ENCODE peak calls at places on chromosomes 5 and 9, in five cellular contexts. U is K562, J is body of pancreas, P is breast epithelium, K is uterus. A is an unnamed sample.

GRCh38 chr5:124921694-124922093 is 175.3 kb upstream of the ZNF608 start:
- DNase-seq in U (no peak), J (no peak), P (no peak), K (no peak), A (no peak)

GRCh38 chr9:105444130-105444529 is 3.7 kb upstream of the FSD1L start:
- DNase-seq in U (no peak), J (no peak), P (no peak), K (no peak), A (no peak)

GRCh38 chr9:19113964-19114679 is 11.4 kb upstream of the HAUS6 start:
- DNase-seq in U (no peak), J (no peak), P (no peak), K (no peak), A (no peak)

GRCh38 chr9:12554636-12555035 is 138.5 kb upstream of the TYRP1 start:
- DNase-seq in U (no peak), J (peak), P (no peak), K (no peak), A (no peak)

GRCh38 chr5:134345996-134346395 is 21.0 kb downstream of the CDKL3 start:
- DNase-seq in U (no peak), J (no peak), P (no peak), K (no peak), A (no peak)

GRCh38 chr5:66517361-66517760 is 78.8 kb upstream of the MAST4 start:
- DNase-seq in U (no peak), J (no peak), P (no peak), K (no peak), A (no peak)

GRCh38 chr5:147509710-147510651 is at the start of gene DPYSL3:
- DNase-seq in U (no peak), J (peak), P (peak), K (peak), A (peak)

GRCh38 chr9:77516781-77517180 is 131.3 kb downstream of the GNA14 start:
- DNase-seq in U (no peak), J (no peak), P (no peak), K (no peak), A (no peak)

GRCh38 chr9:132006657-132007370 is 72.9 kb downstream of the MED27 start:
- DNase-seq in U (no peak), J (no peak), P (no peak), K (no peak), A (no peak)

GRCh38 chr5:19577882-19578281 is 410.1 kb downstream of the CDH18 start:
- DNase-seq in U (no peak), J (no peak), P (no peak), K (no peak), A (no peak)

GRCh38 chr9:126164796-126165525 is 161.7 kb upstream of the MVB12B start:
- DNase-seq in U (no peak), J (no peak), P (no peak), K (no peak), A (no peak)

GRCh38 chr5:151772029-151772867 is 494 bp downstream of the G3BP1 start:
- DNase-seq in U (peak), J (peak), P (no peak), K (peak), A (no peak)

GRCh38 chr5:142537938-142538337 is 148.0 kb downstream of the FGF1 start:
- DNase-seq in U (no peak), J (no peak), P (no peak), K (no peak), A (no peak)

GRCh38 chr9:133170716-133171115 is 7.0 kb upstream of the GBGT1 start:
- DNase-seq in U (no peak), J (no peak), P (no peak), K (no peak), A (no peak)

GRCh38 chr9:71746753-71747115 is 21.6 kb downstream of the CEMIP2 start:
- DNase-seq in U (no peak), J (no peak), P (no peak), K (no peak), A (no peak)

GRCh38 chr5:84478603-84479002 is 93.9 kb upstream of the EDIL3 start:
- DNase-seq in U (no peak), J (no peak), P (no peak), K (no peak), A (peak)

GRCh38 chr9:22790329-22790728 is 343.7 kb downstream of the DMRTA1 start:
- DNase-seq in U (no peak), J (no peak), P (no peak), K (no peak), A (no peak)

GRCh38 chr9:134052941-134053340 is 14.9 kb downstream of the BRD3 start:
- DNase-seq in U (no peak), J (no peak), P (no peak), K (no peak), A (no peak)

GRCh38 chr9:128091144-128091543 is 23.1 kb downstream of the SLC25A25 start:
- DNase-seq in U (peak), J (peak), P (no peak), K (peak), A (peak)

GRCh38 chr5:170113517-170113891 is 7.8 kb downstream of the FOXI1 start:
- DNase-seq in U (no peak), J (no peak), P (no peak), K (no peak), A (no peak)

GRCh38 chr9:73437758-73438157 is 286.1 kb downstream of the ANXA1 start:
- DNase-seq in U (no peak), J (no peak), P (no peak), K (no peak), A (no peak)

GRCh38 chr9:36584626-36585460 is 12.1 kb downstream of the MELK start:
- DNase-seq in U (no peak), J (no peak), P (no peak), K (no peak), A (no peak)

GRCh38 chr5:366541-367357 is 45.2 kb downstream of the AHRR start:
- DNase-seq in U (no peak), J (no peak), P (no peak), K (no peak), A (no peak)

GRCh38 chr5:156182174-156182967 is 144.6 kb upstream of the SGCD start:
- DNase-seq in U (no peak), J (no peak), P (no peak), K (no peak), A (no peak)

GRCh38 chr5:154977409-154977808 is 36.1 kb upstream of the KIF4B start:
- DNase-seq in U (no peak), J (no peak), P (no peak), K (no peak), A (no peak)

GRCh38 chr5:176178789-176179188 is 59.4 kb upstream of the SIMC1 start:
- DNase-seq in U (peak), J (no peak), P (no peak), K (no peak), A (no peak)

GRCh38 chr9:127059648-127060365 is 62.6 kb downstream of the ANGPTL2 start:
- DNase-seq in U (no peak), J (no peak), P (no peak), K (no peak), A (no peak)

GRCh38 chr5:88502179-88503064 is 233.8 kb upstream of the TMEM161B start:
- DNase-seq in U (no peak), J (no peak), P (no peak), K (no peak), A (no peak)

GRCh38 chr5:142327111-142327842 is 2.5 kb upstream of the SPRY4 start:
- DNase-seq in U (no peak), J (no peak), P (no peak), K (no peak), A (no peak)

GRCh38 chr9:83041771-83042170 is 21.2 kb downstream of the RASEF start:
- DNase-seq in U (no peak), J (no peak), P (no peak), K (no peak), A (no peak)

GRCh38 chr9:109264865-109265532 is 55.9 kb downstream of the EPB41L4B start:
- DNase-seq in U (no peak), J (peak), P (peak), K (no peak), A (no peak)

GRCh38 chr9:99103054-99103453 is 1.9 kb upstream of the TGFBR1 start:
- DNase-seq in U (no peak), J (no peak), P (no peak), K (no peak), A (no peak)

GRCh38 chr5:127942246-127943060 is 141.1 kb upstream of the SLC12A2 start:
- DNase-seq in U (no peak), J (no peak), P (no peak), K (no peak), A (no peak)

GRCh38 chr9:120711841-120712538 is 2.3 kb downstream of the MEGF9 start:
- DNase-seq in U (no peak), J (no peak), P (no peak), K (no peak), A (no peak)

GRCh38 chr5:31059889-31060288 is 133.6 kb upstream of the CDH6 start:
- DNase-seq in U (no peak), J (no peak), P (no peak), K (no peak), A (no peak)

GRCh38 chr5:125868035-125868434 is 555.2 kb upstream of the GRAMD2B start:
- DNase-seq in U (no peak), J (no peak), P (no peak), K (no peak), A (no peak)

GRCh38 chr9:93470391-93470790 is 17.0 kb upstream of the FAM120AOS start:
- DNase-seq in U (no peak), J (no peak), P (no peak), K (no peak), A (no peak)

DNA sequence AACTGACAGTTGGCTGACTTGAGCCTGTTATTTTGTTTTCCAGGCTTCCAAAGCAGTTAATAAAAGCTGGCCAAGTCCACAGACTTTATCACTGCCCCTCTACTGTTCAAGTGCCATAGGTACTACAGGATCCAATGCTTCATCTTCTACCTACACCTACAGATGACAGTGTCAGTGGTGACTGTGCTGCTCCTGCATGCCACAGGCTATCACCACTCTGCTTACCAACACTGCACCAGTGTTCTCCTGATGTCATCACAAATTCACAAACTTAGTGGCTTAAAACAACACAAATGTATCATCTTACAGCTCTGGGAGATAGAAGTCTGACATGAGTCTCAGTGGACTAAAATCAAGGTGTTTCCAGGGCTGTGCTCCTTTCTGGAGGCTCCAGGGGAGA is 26.6 kb downstream of the HMGCS1 start:
- DNase-seq in U (no peak), J (no peak), P (no peak), K (no peak), A (no peak)
- TF ChIP-seq POLR2A in U (no peak), J (no peak), P (no peak), K (no peak), A (no peak)

DNA sequence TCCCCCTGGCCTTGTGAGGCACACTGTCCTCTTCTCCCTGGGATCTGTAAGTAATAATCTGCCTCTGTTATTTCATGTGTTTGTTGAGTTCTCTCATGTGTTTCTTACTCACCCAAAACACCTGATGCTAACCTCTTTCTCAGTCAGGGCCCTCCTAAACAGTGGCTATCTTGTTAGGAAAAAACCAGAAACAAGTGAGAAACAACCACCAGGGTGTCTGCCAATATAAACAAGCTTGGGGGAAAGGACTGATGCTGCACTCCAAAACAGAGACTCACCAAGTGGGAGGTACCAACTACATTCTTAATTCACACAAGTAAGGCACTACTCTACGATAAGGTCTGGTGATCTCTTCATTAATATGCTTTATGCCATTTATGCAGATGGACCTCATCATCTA is 564.4 kb downstream of the SEMA5A start:
- DNase-seq in U (no peak), J (no peak), P (no peak), K (no peak), A (no peak)
- TF ChIP-seq POLR2A in U (no peak), J (no peak), P (no peak), K (no peak), A (no peak)

GRCh38 chr5:172641359-172642045 is 439 bp downstream of the NEURL1B start:
- DNase-seq in U (no peak), J (no peak), P (no peak), K (peak), A (peak)

GRCh38 chr5:172642046-172642409 is 965 bp downstream of the NEURL1B start:
- DNase-seq in U (no peak), J (no peak), P (no peak), K (no peak), A (no peak)

GRCh38 chr5:172640139-172640538 is 924 bp upstream of the NEURL1B start:
- DNase-seq in U (no peak), J (no peak), P (no peak), K (no peak), A (no peak)

GRCh38 chr5:172642511-172642910 is 1.4 kb downstream of the NEURL1B start:
- DNase-seq in U (no peak), J (no peak), P (no peak), K (no peak), A (no peak)

GRCh38 chr5:172640822-172641358 is at the start of gene NEURL1B:
- DNase-seq in U (peak), J (peak), P (no peak), K (peak), A (peak)
- TF ChIP-seq POLR2A in U (no peak), J (no peak), P (no peak), K (peak), A (peak)

GRCh38 chr5:17267099-17267498 is 49.7 kb downstream of the BASP1 start:
- DNase-seq in U (no peak), J (no peak), P (no peak), K (no peak), A (no peak)

GRCh38 chr5:17265041-17265440 is 47.6 kb downstream of the BASP1 start:
- DNase-seq in U (no peak), J (no peak), P (no peak), K (no peak), A (no peak)

GRCh38 chr5:17272111-17272510 is 54.7 kb downstream of the BASP1 start:
- DNase-seq in U (no peak), J (no peak), P (no peak), K (no peak), A (no peak)

GRCh38 chr5:17269201-17269600 is 51.8 kb downstream of the BASP1 start:
- DNase-seq in U (no peak), J (no peak), P (no peak), K (no peak), A (no peak)
- TF ChIP-seq POLR2A in U (no peak), J (no peak), P (no peak), K (no peak), A (no peak)

GRCh38 chr5:171413153-171413910 is 6.1 kb upstream of the FGF18 start:
- DNase-seq in U (no peak), J (no peak), P (no peak), K (no peak), A (no peak)
- TF ChIP-seq POLR2A in U (peak), J (no peak), P (no peak), K (no peak), A (no peak)

DNA sequence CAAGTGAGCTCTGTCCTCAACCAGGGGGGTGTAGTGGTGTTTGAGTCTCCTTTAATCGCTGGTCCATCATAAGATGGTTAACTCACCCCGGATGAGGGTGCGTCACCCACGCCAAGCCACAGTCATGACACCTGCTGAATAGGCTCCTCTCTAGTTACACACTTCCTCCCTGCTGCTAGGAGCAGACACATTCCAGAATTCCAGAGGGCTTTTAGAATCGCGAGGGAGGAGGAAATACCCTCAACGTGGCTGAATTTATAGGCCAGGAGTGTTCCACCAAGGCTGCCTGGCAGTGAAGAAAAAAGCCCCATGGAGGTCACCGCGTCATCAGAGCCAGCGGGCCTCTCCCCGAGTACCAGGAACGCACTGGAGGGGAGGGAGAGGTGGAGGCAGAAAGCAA is 5.1 kb downstream of the GLRX start:
- DNase-seq in U (no peak), J (no peak), P (no peak), K (no peak), A (peak)
- TF ChIP-seq POLR2A in U (no peak), J (no peak), P (no peak), K (no peak), A (no peak)

DNA sequence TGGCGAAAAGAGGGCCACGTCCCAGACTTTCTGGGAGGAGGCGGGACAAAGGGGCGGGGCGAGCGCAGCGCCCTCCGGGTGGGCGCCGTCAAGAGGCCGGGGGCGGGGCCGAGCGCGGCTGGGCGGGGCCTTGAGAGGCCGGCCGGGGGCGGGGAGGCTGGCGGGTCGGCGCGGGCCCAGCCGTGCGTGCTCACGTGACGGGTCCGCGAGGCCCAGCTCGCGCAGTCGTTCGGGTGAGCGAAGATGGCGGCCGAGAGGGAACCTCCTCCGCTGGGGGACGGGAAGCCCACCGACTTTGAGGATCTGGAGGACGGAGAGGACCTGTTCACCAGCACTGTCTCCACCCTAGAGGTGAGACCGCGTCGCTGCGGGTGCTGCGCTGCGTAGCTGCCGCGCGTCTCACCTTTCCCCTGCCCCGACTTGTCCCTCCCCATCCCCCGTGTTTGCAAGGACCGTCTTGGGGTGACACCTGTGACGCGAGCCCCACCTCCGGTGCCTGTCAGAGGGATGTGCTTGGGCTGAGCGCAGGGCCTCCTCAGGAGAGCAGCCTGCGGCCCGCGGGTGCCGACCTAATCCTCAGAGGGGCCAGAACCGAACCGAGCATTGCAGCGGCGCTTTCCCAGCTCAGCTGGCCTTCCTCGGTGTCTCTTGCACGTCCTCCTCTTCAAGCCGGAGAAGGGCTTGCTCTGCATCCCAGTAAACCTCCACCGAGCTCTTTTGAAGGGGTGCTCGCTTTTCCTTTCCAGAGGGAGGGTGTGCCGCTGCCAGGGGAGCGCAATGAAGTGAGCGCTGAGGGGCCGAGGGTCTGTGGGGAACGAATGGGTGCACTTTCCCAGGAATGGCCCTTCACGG is at the start of gene SNX2:
- DNase-seq in U (peak), J (peak), P (peak), K (peak), A (peak)
- TF ChIP-seq POLR2A in U (peak), J (peak), P (peak), K (peak), A (peak)